ENCODE peak calls at places on chromosomes 12 and 14, in five cellular contexts. One of them, this sample, is unnamed.
A peak's percentile ranks its signal among the peaks of the same experiment; 100 is the strongest.

GRCh38 chr12:15897433-15897832 is 13.7 kb upstream of the DERA start:
- DNase-seq in neuronal stem cell: no peak
- DNase-seq in mesenchymal stem cell: no peak
- DNase-seq in IMR-90: no peak
- DNase-seq in mesendoderm: no peak
- DNase-seq in this sample: no peak

GRCh38 chr12:94140556-94140955 is 7.8 kb upstream of the PLXNC1 start:
- DNase-seq in mesenchymal stem cell: peak; percentile 29
- DNase-seq in mesendoderm: peak; percentile 75
- DNase-seq in neuronal stem cell: no peak
- DNase-seq in IMR-90: peak; percentile 10
- DNase-seq in this sample: no peak

GRCh38 chr14:73752297-73752992 is 38.3 kb upstream of the PNMA1 start:
- DNase-seq in neuronal stem cell: no peak
- DNase-seq in mesenchymal stem cell: peak; percentile 60
- DNase-seq in IMR-90: peak; percentile 45
- DNase-seq in mesendoderm: peak; percentile 72
- DNase-seq in this sample: peak; percentile 87

GRCh38 chr14:63877594-63877993 is 24.8 kb downstream of the SYNE2 start:
- DNase-seq in mesendoderm: no peak
- DNase-seq in IMR-90: no peak
- DNase-seq in neuronal stem cell: no peak
- DNase-seq in mesenchymal stem cell: no peak
- DNase-seq in this sample: no peak

GRCh38 chr14:99531221-99532096 is 50.2 kb downstream of the CCNK start:
- DNase-seq in neuronal stem cell: peak; percentile 56
- DNase-seq in IMR-90: peak; percentile 81
- DNase-seq in mesenchymal stem cell: peak; percentile 42
- DNase-seq in mesendoderm: peak; percentile 37
- DNase-seq in this sample: no peak

GRCh38 chr14:91303091-91303923 is 58.8 kb upstream of the GPR68 start:
- DNase-seq in neuronal stem cell: peak; percentile 93
- DNase-seq in mesendoderm: peak; percentile 99
- DNase-seq in IMR-90: no peak
- DNase-seq in mesenchymal stem cell: no peak
- DNase-seq in this sample: no peak

GRCh38 chr14:91127411-91127810 is 13.5 kb downstream of the DGLUCY start:
- DNase-seq in mesendoderm: no peak
- DNase-seq in mesenchymal stem cell: no peak
- DNase-seq in neuronal stem cell: no peak
- DNase-seq in IMR-90: no peak
- DNase-seq in this sample: peak; percentile 100

GRCh38 chr14:76920572-76921175 is 94.5 kb downstream of the LRRC74A start:
- DNase-seq in mesendoderm: peak; percentile 85
- DNase-seq in neuronal stem cell: no peak
- DNase-seq in mesenchymal stem cell: peak; percentile 54
- DNase-seq in IMR-90: no peak
- DNase-seq in this sample: no peak

GRCh38 chr12:10720974-10721565 is 2.1 kb downstream of the YBX3 start:
- DNase-seq in IMR-90: no peak
- DNase-seq in neuronal stem cell: no peak
- DNase-seq in mesendoderm: peak; percentile 15
- DNase-seq in mesenchymal stem cell: peak; percentile 27
- DNase-seq in this sample: no peak

GRCh38 chr14:80215756-80216581 is 4.7 kb upstream of the DIO2 start:
- DNase-seq in IMR-90: peak; percentile 49
- DNase-seq in neuronal stem cell: no peak
- DNase-seq in mesenchymal stem cell: peak; percentile 11
- DNase-seq in mesendoderm: peak; percentile 62
- DNase-seq in this sample: peak; percentile 95

GRCh38 chr12:101925352-101925751 is 48.0 kb downstream of the DRAM1 start:
- DNase-seq in mesenchymal stem cell: peak; percentile 99
- DNase-seq in neuronal stem cell: no peak
- DNase-seq in IMR-90: peak; percentile 99
- DNase-seq in mesendoderm: peak; percentile 13
- DNase-seq in this sample: peak; percentile 97

GRCh38 chr12:32549675-32550079 is 129.4 kb upstream of the DNM1L start:
- DNase-seq in IMR-90: peak; percentile 61
- DNase-seq in mesenchymal stem cell: peak; percentile 58
- DNase-seq in neuronal stem cell: no peak
- DNase-seq in mesendoderm: peak; percentile 16
- DNase-seq in this sample: no peak
- H3K23ac ChIP-seq in IMR-90: peak overlapping the region; percentile 42
- H3K23ac ChIP-seq in mesenchymal stem cell: no peak overlapping the region
- H3K23ac ChIP-seq in neuronal stem cell: no peak overlapping the region
- H3K23ac ChIP-seq in mesendoderm: no peak overlapping the region
- H3K23ac ChIP-seq in this sample: no peak overlapping the region

DNA sequence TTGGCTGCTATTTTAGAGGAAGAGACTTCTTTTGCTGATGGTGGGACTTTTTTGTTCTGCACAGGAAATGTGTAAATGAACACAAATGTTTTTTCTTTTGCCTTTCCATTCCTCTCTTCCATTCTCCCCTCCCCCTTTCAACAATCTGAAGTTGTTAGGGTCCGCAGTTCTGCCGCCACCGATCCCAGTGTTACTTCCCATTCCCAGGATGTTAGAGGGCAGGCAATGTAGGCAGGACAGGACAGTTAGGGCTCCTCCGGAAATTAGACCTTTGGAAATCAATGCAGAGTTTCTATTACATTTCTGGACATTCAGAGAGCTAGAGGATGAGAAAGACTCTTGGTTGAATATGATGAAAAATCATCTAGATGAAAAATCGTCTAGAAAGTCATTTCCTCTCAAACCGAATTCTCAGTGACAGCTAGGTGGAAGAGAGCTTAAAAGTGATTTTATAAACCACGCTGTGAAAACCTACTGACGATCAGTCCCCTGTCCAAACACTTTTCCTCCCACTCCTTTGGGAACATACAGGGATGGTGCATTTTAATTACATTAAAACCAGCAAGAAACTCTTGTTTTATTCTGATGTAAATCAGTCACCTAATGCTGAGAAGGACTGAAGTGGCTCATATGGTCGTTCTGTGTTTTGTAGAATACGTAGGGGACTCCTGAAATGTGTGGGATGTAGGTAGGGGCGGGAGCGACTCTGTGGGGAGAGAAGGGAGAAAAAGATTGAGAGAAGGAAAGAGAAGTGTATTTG is 17.9 kb downstream of the FOXG1 start:
- DNase-seq in mesenchymal stem cell: no peak
- DNase-seq in mesendoderm: no peak
- DNase-seq in IMR-90: no peak
- DNase-seq in neuronal stem cell: no peak
- DNase-seq in this sample: no peak
- H3K4me3 ChIP-seq in mesenchymal stem cell: peak overlapping the region; percentile 81
- H3K4me3 ChIP-seq in mesendoderm: no peak overlapping the region
- H3K4me3 ChIP-seq in IMR-90: no peak overlapping the region
- H3K4me3 ChIP-seq in neuronal stem cell: peak overlapping the region; percentile 77
- H3K4me3 ChIP-seq in this sample: no peak overlapping the region

DNA sequence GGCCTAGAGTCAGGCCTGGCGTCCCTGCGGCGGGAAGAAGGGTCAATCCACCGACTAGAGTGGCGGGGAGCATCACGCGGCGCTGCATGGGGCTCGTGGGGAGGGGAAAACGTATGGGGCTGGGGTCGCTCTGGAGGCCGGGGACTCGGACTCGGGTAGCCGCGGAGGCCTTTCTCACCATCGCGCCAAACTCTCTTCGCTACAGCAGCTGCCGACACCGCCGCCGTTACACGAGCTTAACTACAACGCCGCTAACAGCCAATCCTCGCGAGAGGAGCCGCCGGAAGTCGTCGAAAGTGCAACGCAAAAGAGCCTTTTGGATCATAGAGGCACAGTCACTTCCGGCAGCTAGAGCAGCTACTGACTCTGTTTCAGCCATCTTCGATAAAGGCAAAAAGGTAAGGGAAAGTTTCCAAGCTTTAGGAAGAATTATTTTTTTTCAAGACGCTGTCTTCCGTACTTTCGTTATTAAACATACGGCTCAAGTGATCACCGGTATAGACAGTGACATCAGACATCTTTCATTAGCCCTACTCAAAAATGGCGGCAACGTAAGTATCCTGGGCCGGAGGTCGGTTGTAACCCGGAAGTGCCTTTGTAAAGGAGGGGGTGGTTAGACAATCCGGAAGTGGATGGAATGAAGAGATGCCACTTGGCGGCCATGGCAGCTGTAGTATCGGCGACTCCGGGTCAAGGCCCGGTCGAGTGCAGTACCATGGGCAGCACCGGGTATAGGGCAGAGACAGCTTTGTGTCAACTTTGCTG is at the start of the genes ERH and SLC39A9:
- DNase-seq in mesendoderm: peak; percentile 99
- DNase-seq in mesenchymal stem cell: peak; percentile 99
- DNase-seq in IMR-90: peak; percentile 97
- DNase-seq in neuronal stem cell: peak; percentile 94
- DNase-seq in this sample: peak; percentile 98
- H3K4me1 ChIP-seq in mesendoderm: peaks cover 5% of the 10 kb centered on the region
- H3K4me1 ChIP-seq in mesenchymal stem cell: peaks cover 7% of the 10 kb centered on the region
- H3K4me1 ChIP-seq in IMR-90: peaks cover 1% of the 10 kb centered on the region
- H3K4me1 ChIP-seq in neuronal stem cell: peaks cover 7% of the 10 kb centered on the region
- H3K4me1 ChIP-seq in this sample: peaks cover 16% of the 10 kb centered on the region

DNA sequence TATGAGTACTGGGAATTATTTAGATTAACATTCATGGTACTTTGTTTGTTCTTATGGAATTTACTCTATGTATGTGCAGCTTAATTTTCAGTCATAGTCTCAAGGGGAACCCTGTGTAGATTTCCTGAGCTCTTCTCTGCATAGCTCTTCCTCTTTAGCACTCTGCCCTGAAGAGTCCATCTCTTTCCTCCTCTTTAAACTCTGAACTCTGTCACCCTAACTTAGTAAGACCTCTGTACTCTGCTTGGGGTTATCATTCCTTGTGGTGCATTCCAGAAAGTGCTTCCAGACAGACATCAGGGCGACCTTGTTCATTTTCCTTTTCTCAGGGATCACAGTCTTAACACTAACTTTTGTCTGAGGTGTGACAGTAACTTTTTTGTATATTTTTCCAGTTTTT is 179.2 kb downstream of the RAD51B start:
- DNase-seq in neuronal stem cell: no peak
- DNase-seq in IMR-90: no peak
- DNase-seq in mesenchymal stem cell: no peak
- DNase-seq in mesendoderm: no peak
- DNase-seq in this sample: no peak
- H3K23ac ChIP-seq in neuronal stem cell: no peak overlapping the region
- H3K23ac ChIP-seq in IMR-90: peak overlapping the region; percentile 60
- H3K23ac ChIP-seq in mesenchymal stem cell: no peak overlapping the region
- H3K23ac ChIP-seq in mesendoderm: no peak overlapping the region
- H3K23ac ChIP-seq in this sample: no peak overlapping the region

GRCh38 chr12:13534645-13535398 is 338.3 kb downstream of the EMP1 start:
- DNase-seq in IMR-90: peak; percentile 23
- DNase-seq in neuronal stem cell: peak; percentile 90
- DNase-seq in mesenchymal stem cell: peak; percentile 7
- DNase-seq in mesendoderm: peak; percentile 88
- DNase-seq in this sample: peak; percentile 61
- H3K4me3 ChIP-seq in IMR-90: peak overlapping the region; percentile 25
- H3K4me3 ChIP-seq in neuronal stem cell: no peak overlapping the region
- H3K4me3 ChIP-seq in mesenchymal stem cell: peak overlapping the region; percentile 70
- H3K4me3 ChIP-seq in mesendoderm: no peak overlapping the region
- H3K4me3 ChIP-seq in this sample: no peak overlapping the region